ENCODE peak calls at places on chromosomes 2 and 18, in four cellular contexts. D is ovary, A is OCI-LY7, S is cardiac muscle cell. C is an unnamed sample.
A peak's percentile ranks its signal among the peaks of the same experiment; 100 is the strongest.

GRCh38 chr2:222239091-222239490 is 59.7 kb downstream of the PAX3 start:
- DNase-seq in A (no peak), D (no peak), S (no peak), C (no peak)

GRCh38 chr2:241652722-241653121 is 15.2 kb downstream of the ATG4B start:
- DNase-seq in S (no peak), D (no peak), A (no peak), C (no peak)

GRCh38 chr2:31384351-31384750 is 30.2 kb downstream of the XDH start:
- DNase-seq in A (no peak), D (no peak), S (no peak), C (no peak)

GRCh38 chr2:214311031-214311533 is 99.8 kb upstream of the VWC2L start:
- DNase-seq in S (no peak), A (no peak), D (no peak), C (no peak)

GRCh38 chr18:11511434-11512095 is 97.8 kb upstream of the SLC35G4 start:
- DNase-seq in S (no peak), D (no peak), A (peak; percentile 76), C (no peak)

GRCh38 chr18:56637897-56638231 is 528 bp downstream of the TXNL1 start:
- DNase-seq in A (peak; percentile 8), D (no peak), S (peak; percentile 20), C (no peak)

GRCh38 chr2:216827073-216827725 is 32.7 kb downstream of the TNP1 start:
- DNase-seq in D (no peak), S (no peak), A (no peak), C (no peak)

GRCh38 chr2:210654091-210654490 is 97.7 kb downstream of the CPS1 start:
- DNase-seq in D (no peak), S (no peak), A (no peak), C (no peak)

GRCh38 chr2:140011287-140011686 is 1231.1 kb upstream of the NXPH2 start:
- DNase-seq in D (no peak), S (no peak), A (no peak), C (no peak)

GRCh38 chr2:174012347-174013309 is 47.5 kb upstream of the SP3 start:
- DNase-seq in S (no peak), A (no peak), D (peak; percentile 82), C (peak; percentile 78)

GRCh38 chr2:54416166-54416798 is 39.8 kb upstream of the SPTBN1 start:
- DNase-seq in S (no peak), A (no peak), D (no peak), C (no peak)

GRCh38 chr2:236943841-236944513 is 141.7 kb upstream of the COPS8 start:
- DNase-seq in S (no peak), D (no peak), A (no peak), C (no peak)

GRCh38 chr2:188623995-188624643 is 332.4 kb downstream of the GULP1 start:
- DNase-seq in D (no peak), A (no peak), S (no peak), C (no peak)

GRCh38 chr2:177796644-177797415 is 275.7 kb downstream of the PDE11A start:
- DNase-seq in D (no peak), A (no peak), S (peak; percentile 10), C (no peak)

GRCh38 chr18:22020867-22021370 is 148.5 kb upstream of the GATA6 start:
- DNase-seq in D (no peak), S (no peak), A (no peak), C (no peak)

GRCh38 chr18:72544092-72544886 is at the start of gene CBLN2:
- DNase-seq in D (peak; percentile 18), A (no peak), S (peak; percentile 92), C (no peak)

GRCh38 chr2:60335533-60336237 is 217.8 kb downstream of the BCL11A start:
- DNase-seq in D (no peak), S (no peak), A (no peak), C (no peak)

GRCh38 chr18:23872701-23873550 is 141.6 kb upstream of the TTC39C start:
- DNase-seq in A (no peak), S (no peak), D (no peak), C (no peak)

GRCh38 chr2:43676322-43677050 is at the start of gene C1GALT1C1L:
- DNase-seq in S (no peak), D (peak; percentile 66), A (no peak), C (no peak)

GRCh38 chr18:58254873-58255511 is 211.0 kb downstream of the NEDD4L start:
- DNase-seq in A (no peak), D (no peak), S (no peak), C (no peak)

GRCh38 chr18:45689386-45689785 is 34.6 kb upstream of the SLC14A1 start:
- DNase-seq in S (no peak), A (no peak), D (no peak), C (no peak)

GRCh38 chr2:220842901-220843665 is 729.0 kb downstream of the EPHA4 start:
- DNase-seq in D (no peak), S (no peak), A (no peak), C (no peak)

GRCh38 chr18:9330419-9330818 is 4.2 kb upstream of the TWSG1 start:
- DNase-seq in A (no peak), D (no peak), S (no peak), C (no peak)

GRCh38 chr2:166375736-166376487 is at the start of gene SCN9A:
- DNase-seq in A (no peak), D (peak; percentile 57), S (peak; percentile 92), C (peak; percentile 43)

GRCh38 chr2:169354244-169354643 is 8.1 kb downstream of the LRP2 start:
- DNase-seq in A (no peak), S (no peak), D (no peak), C (no peak)

GRCh38 chr2:37243435-37243834 is 12.0 kb downstream of the NDUFAF7 start:
- DNase-seq in A (no peak), D (no peak), S (no peak), C (no peak)

GRCh38 chr2:44321360-44321759 is 39.9 kb downstream of the PREPL start:
- DNase-seq in A (no peak), S (no peak), D (no peak), C (no peak)

GRCh38 chr2:70469435-70469834 is 84.2 kb downstream of the TGFA start:
- DNase-seq in S (no peak), A (no peak), D (no peak), C (no peak)
- TF ChIP-seq CTCF in S (no peak), A (no peak), D (no peak), C (no peak)

DNA sequence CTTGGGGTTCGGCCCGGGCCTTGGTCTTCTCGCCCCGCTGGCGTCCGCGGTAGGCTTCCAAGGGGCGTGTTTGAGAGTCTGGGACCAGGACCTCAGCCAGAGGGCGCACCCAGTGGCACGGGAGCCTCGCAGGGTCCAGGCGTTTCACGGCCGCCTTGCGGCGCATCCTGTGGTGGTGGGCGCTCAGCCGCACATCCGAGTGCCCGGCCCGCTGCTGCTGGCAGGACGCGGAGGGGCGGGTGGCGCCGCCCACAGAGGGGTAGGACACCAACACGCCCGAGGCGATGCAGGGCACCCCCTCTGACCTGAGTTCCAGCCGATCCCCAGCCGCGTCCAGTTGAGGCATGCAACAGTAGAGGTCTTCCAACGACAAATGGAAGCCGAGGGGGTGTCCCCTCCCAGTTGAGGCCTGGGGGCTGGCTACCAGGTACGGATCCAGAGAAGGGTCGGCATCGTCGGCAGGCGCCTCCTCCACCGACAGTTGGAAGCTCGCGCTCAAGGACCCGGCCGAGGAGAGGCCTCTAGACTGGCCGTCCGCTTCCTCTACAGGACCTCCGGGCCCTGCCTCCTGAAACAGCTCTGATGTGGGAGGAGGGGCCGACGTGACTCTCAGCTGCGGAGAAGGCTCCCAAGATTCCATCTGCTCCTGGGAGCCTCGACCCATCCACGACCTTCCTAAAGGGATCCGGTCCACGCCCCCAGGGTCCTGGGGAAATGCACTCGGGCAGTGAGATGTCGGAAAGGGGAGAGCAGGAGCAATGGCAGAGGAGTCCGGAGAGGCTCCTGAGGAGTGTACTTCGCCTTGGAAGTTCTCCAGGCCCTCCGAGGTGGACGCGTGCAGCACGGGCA is 6.3 kb downstream of the C2orf81 start:
- DNase-seq in S (no peak), D (peak; percentile 71), A (no peak), C (no peak)
- TF ChIP-seq CTCF in S (peak; percentile 49), D (no peak), A (no peak), C (peak; percentile 16)

GRCh38 chr2:131154071-131154531 is 49.0 kb downstream of the PLEKHB2 start:
- DNase-seq in S (peak; percentile 85), D (peak; percentile 48), A (peak; percentile 83), C (peak; percentile 58)

GRCh38 chr2:131154647-131155046 is 49.5 kb downstream of the PLEKHB2 start:
- DNase-seq in S (no peak), D (no peak), A (no peak), C (no peak)

GRCh38 chr2:131151398-131151797 is 46.3 kb downstream of the PLEKHB2 start:
- DNase-seq in A (no peak), D (no peak), S (no peak), C (no peak)

GRCh38 chr2:131153529-131153928 is 48.4 kb downstream of the PLEKHB2 start:
- DNase-seq in D (no peak), A (peak; percentile 19), S (no peak), C (no peak)

GRCh38 chr2:131152065-131152464 is 46.9 kb downstream of the PLEKHB2 start:
- DNase-seq in A (peak; percentile 51), D (no peak), S (no peak), C (no peak)
- TF ChIP-seq CTCF in A (peak; percentile 61), D (no peak), S (no peak), C (no peak)

GRCh38 chr2:8427211-8427610 is 254.6 kb upstream of the ID2 start:
- DNase-seq in D (no peak), S (no peak), A (no peak), C (no peak)

GRCh38 chr2:8432712-8433336 is 249.0 kb upstream of the ID2 start:
- DNase-seq in A (peak; percentile 38), D (no peak), S (no peak), C (no peak)

GRCh38 chr2:8433390-8433789 is 248.5 kb upstream of the ID2 start:
- DNase-seq in D (no peak), S (no peak), A (no peak), C (no peak)

GRCh38 chr2:8431446-8432125 is 250.3 kb upstream of the ID2 start:
- DNase-seq in S (no peak), A (no peak), D (no peak), C (no peak)

DNA sequence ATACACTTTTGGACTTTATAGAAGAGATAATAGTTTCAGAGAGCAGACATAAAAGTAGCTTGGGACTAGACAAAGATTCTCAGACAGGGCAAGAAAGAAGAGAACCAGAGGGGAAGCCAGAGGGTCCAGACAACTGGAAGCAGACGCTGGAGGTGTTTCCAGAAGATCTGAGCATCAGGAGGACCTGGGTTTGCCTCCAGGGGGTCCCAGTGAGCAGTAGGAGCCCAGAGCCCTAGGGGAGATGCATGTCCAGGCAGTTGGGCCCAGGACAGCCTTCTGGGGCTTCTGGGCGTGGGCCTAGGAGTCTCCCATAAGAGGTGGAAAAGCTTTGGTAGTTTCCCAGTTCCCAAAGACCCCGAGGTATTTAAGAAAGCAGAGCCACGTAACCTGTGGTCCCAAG is 251.2 kb upstream of the ID2 start:
- DNase-seq in S (no peak), A (no peak), D (no peak), C (no peak)
- TF ChIP-seq CTCF in S (no peak), A (peak; percentile 45), D (no peak), C (no peak)